ENCODE peak calls at places on chromosomes 13 and 19, in six cellular contexts. One of them, this sample, is unnamed.

GRCh38 chr19:685457-685931 is 9.3 kb downstream of the FSTL3 start:
- DNase-seq in kidney tubule cell: no peak
- DNase-seq in SK-N-DZ: no peak
- DNase-seq in cardiac fibroblast: no peak
- DNase-seq in heart left ventricle: no peak
- DNase-seq in brain microvascular endothelial cell: no peak
- DNase-seq in this sample: no peak

GRCh38 chr19:18167975-18168645 is 5.5 kb upstream of the IFI30 start:
- DNase-seq in kidney tubule cell: peak
- DNase-seq in SK-N-DZ: no peak
- DNase-seq in cardiac fibroblast: peak
- DNase-seq in heart left ventricle: peak
- DNase-seq in brain microvascular endothelial cell: peak
- DNase-seq in this sample: peak

GRCh38 chr13:43572601-43573360 is 214.0 kb downstream of the ENOX1 start:
- DNase-seq in kidney tubule cell: peak
- DNase-seq in SK-N-DZ: peak
- DNase-seq in cardiac fibroblast: no peak
- DNase-seq in heart left ventricle: no peak
- DNase-seq in brain microvascular endothelial cell: peak
- DNase-seq in this sample: no peak

GRCh38 chr13:64276232-64276631 is 2860.6 kb upstream of the PCDH20 start:
- DNase-seq in kidney tubule cell: no peak
- DNase-seq in SK-N-DZ: peak
- DNase-seq in cardiac fibroblast: no peak
- DNase-seq in heart left ventricle: no peak
- DNase-seq in brain microvascular endothelial cell: no peak
- DNase-seq in this sample: no peak

GRCh38 chr19:6551607-6552450 is 21.0 kb downstream of the TNFSF9 start:
- DNase-seq in kidney tubule cell: no peak
- DNase-seq in SK-N-DZ: no peak
- DNase-seq in cardiac fibroblast: no peak
- DNase-seq in heart left ventricle: no peak
- DNase-seq in brain microvascular endothelial cell: no peak
- DNase-seq in this sample: no peak

GRCh38 chr13:66665991-66666390 is 564.1 kb downstream of the PCDH9 start:
- DNase-seq in kidney tubule cell: peak
- DNase-seq in SK-N-DZ: peak
- DNase-seq in cardiac fibroblast: peak
- DNase-seq in heart left ventricle: no peak
- DNase-seq in brain microvascular endothelial cell: peak
- DNase-seq in this sample: peak

GRCh38 chr19:14536926-14537692 is 7.7 kb downstream of the TECR start:
- DNase-seq in kidney tubule cell: peak
- DNase-seq in SK-N-DZ: peak
- DNase-seq in cardiac fibroblast: peak
- DNase-seq in heart left ventricle: peak
- DNase-seq in brain microvascular endothelial cell: peak
- DNase-seq in this sample: peak

GRCh38 chr13:26442541-26442940 is 114.9 kb upstream of the WASF3 start:
- DNase-seq in kidney tubule cell: peak
- DNase-seq in SK-N-DZ: no peak
- DNase-seq in cardiac fibroblast: no peak
- DNase-seq in heart left ventricle: no peak
- DNase-seq in brain microvascular endothelial cell: no peak
- DNase-seq in this sample: no peak

GRCh38 chr19:3879656-3880055 is 829 bp upstream of the ATCAY start:
- DNase-seq in kidney tubule cell: no peak
- DNase-seq in SK-N-DZ: no peak
- DNase-seq in cardiac fibroblast: no peak
- DNase-seq in heart left ventricle: no peak
- DNase-seq in brain microvascular endothelial cell: no peak
- DNase-seq in this sample: no peak

GRCh38 chr19:34276614-34277013 is 22.3 kb downstream of the GARRE1 start:
- DNase-seq in kidney tubule cell: no peak
- DNase-seq in SK-N-DZ: no peak
- DNase-seq in cardiac fibroblast: no peak
- DNase-seq in heart left ventricle: no peak
- DNase-seq in brain microvascular endothelial cell: no peak
- DNase-seq in this sample: no peak

GRCh38 chr13:32824671-32825070 is 191.6 kb upstream of the KL start:
- DNase-seq in kidney tubule cell: peak
- DNase-seq in SK-N-DZ: no peak
- DNase-seq in cardiac fibroblast: peak
- DNase-seq in heart left ventricle: no peak
- DNase-seq in brain microvascular endothelial cell: peak
- DNase-seq in this sample: no peak

GRCh38 chr19:10018219-10018618 is 4.9 kb downstream of the RDH8 start:
- DNase-seq in kidney tubule cell: no peak
- DNase-seq in SK-N-DZ: no peak
- DNase-seq in cardiac fibroblast: no peak
- DNase-seq in heart left ventricle: no peak
- DNase-seq in brain microvascular endothelial cell: no peak
- DNase-seq in this sample: no peak

GRCh38 chr13:113413178-113413897 is 40.0 kb downstream of the ADPRHL1 start:
- DNase-seq in kidney tubule cell: no peak
- DNase-seq in SK-N-DZ: no peak
- DNase-seq in cardiac fibroblast: no peak
- DNase-seq in heart left ventricle: peak
- DNase-seq in brain microvascular endothelial cell: no peak
- DNase-seq in this sample: peak

GRCh38 chr13:113820813-113821651 is 42.8 kb downstream of the GAS6 start:
- DNase-seq in kidney tubule cell: peak
- DNase-seq in SK-N-DZ: peak
- DNase-seq in cardiac fibroblast: peak
- DNase-seq in heart left ventricle: peak
- DNase-seq in brain microvascular endothelial cell: peak
- DNase-seq in this sample: no peak